ENCODE peak calls at places on chromosome 17, in nine cellular contexts. K is activated T-cell treated with anti-CD3 and anti-CD28 coated beads, Interleukin-2, amount 50 U/mL, for 72 hours; H is stimulated activated CD4-positive, alpha-beta T cell treated with anti-CD3 and anti-CD28 coated beads, Interleukin-4, amount 100 ng/mL, for 4 hours; E is NCI-H460; Q is heart left ventricle; N is HEK293T; A is HAP-1; G is stimulated activated CD8-positive, alpha-beta memory T cell treated with anti-CD3 and anti-CD28 coated beads, Interleukin-12 subunit alpha, Interleukin-12 subunit beta, amount 100 ng/mL, for 1 hour; Y is neural crest cell. M is an unnamed sample.
A peak's percentile ranks its signal among the peaks of the same experiment; 100 is the strongest.

GRCh38 chr17:28279411-28279810 is 39.6 kb upstream of the TMEM97 start:
- DNase-seq in K (no peak), H (no peak), E (no peak), Q (no peak), N (no peak), A (no peak), G (no peak), Y (no peak), M (no peak)

GRCh38 chr17:57913576-57914273 is 41.5 kb downstream of the CUEDC1 start:
- DNase-seq in K (no peak), H (no peak), E (no peak), Q (no peak), N (no peak), A (no peak), G (no peak), Y (no peak), M (no peak)

GRCh38 chr17:49280918-49281317 is 50.3 kb upstream of the PHOSPHO1 start:
- DNase-seq in K (no peak), H (no peak), E (no peak), Q (no peak), N (no peak), A (no peak), G (no peak), Y (no peak), M (no peak)

GRCh38 chr17:40059729-40060475 is 2.9 kb upstream of the THRA start:
- DNase-seq in K (no peak), H (no peak), E (no peak), Q (no peak), N (no peak), A (no peak), G (no peak), Y (no peak), M (no peak)

GRCh38 chr17:83078378-83079339 is 750 bp upstream of the METRNL start:
- DNase-seq in K (peak; percentile 43), H (no peak), E (no peak), Q (no peak), N (peak; percentile 45), A (no peak), G (no peak), Y (peak; percentile 14), M (no peak)

GRCh38 chr17:63523256-63523869 is at the start of gene KCNH6:
- DNase-seq in K (no peak), H (no peak), E (no peak), Q (no peak), N (no peak), A (no peak), G (no peak), Y (no peak), M (no peak)

GRCh38 chr17:28501421-28502284 is 4.5 kb upstream of the FOXN1 start:
- DNase-seq in K (no peak), H (no peak), E (no peak), Q (no peak), N (no peak), A (no peak), G (no peak), Y (no peak), M (no peak)

GRCh38 chr17:64564098-64564497 is 57.3 kb downstream of the CEP95 start:
- DNase-seq in K (no peak), H (no peak), E (no peak), Q (no peak), N (no peak), A (no peak), G (no peak), Y (no peak), M (no peak)

GRCh38 chr17:77681820-77682219 is 276.7 kb upstream of the TNRC6C start:
- DNase-seq in K (no peak), H (no peak), E (no peak), Q (peak; percentile 65), N (no peak), A (no peak), G (no peak), Y (no peak), M (no peak)

GRCh38 chr17:78300962-78301820 is 58.7 kb downstream of the SOCS3 start:
- DNase-seq in K (no peak), H (no peak), E (no peak), Q (no peak), N (no peak), A (no peak), G (no peak), Y (no peak), M (no peak)

GRCh38 chr17:44916781-44917241 is 1.5 kb upstream of the GFAP start:
- DNase-seq in K (no peak), H (no peak), E (no peak), Q (peak; percentile 73), N (no peak), A (no peak), G (no peak), Y (no peak), M (no peak)

GRCh38 chr17:67718325-67718941 is 697 bp downstream of the NOL11 start:
- DNase-seq in K (peak; percentile 43), H (peak; percentile 40), E (peak; percentile 17), Q (no peak), N (peak; percentile 58), A (peak; percentile 56), G (peak; percentile 14), Y (no peak), M (no peak)

GRCh38 chr17:78380370-78380769 is 1.9 kb downstream of the PGS1 start:
- DNase-seq in K (no peak), H (no peak), E (no peak), Q (no peak), N (no peak), A (no peak), G (no peak), Y (no peak), M (no peak)

GRCh38 chr17:29930399-29931010 is 477 bp upstream of the SSH2 start:
- DNase-seq in K (no peak), H (no peak), E (no peak), Q (no peak), N (no peak), A (peak; percentile 37), G (no peak), Y (peak; percentile 14), M (no peak)

GRCh38 chr17:41008811-41009210 is at the start of gene KRTAP3-1:
- DNase-seq in K (no peak), H (no peak), E (no peak), Q (no peak), N (no peak), A (no peak), G (no peak), Y (no peak), M (no peak)

GRCh38 chr17:42676424-42677011 is at the start of gene PLEKHH3:
- DNase-seq in K (peak; percentile 53), H (no peak), E (no peak), Q (no peak), N (peak; percentile 39), A (peak; percentile 65), G (no peak), Y (peak; percentile 45), M (no peak)

GRCh38 chr17:66978514-66979061 is 14.1 kb downstream of the CACNG4 start:
- DNase-seq in K (no peak), H (no peak), E (no peak), Q (peak; percentile 81), N (no peak), A (no peak), G (no peak), Y (no peak), M (no peak)

GRCh38 chr17:76740329-76741118 is 2.6 kb downstream of the MFSD11 start:
- DNase-seq in K (no peak), H (no peak), E (no peak), Q (peak; percentile 43), N (no peak), A (no peak), G (no peak), Y (no peak), M (no peak)

GRCh38 chr17:57562231-57562630 is 182.9 kb downstream of the CCDC182 start:
- DNase-seq in K (no peak), H (no peak), E (no peak), Q (no peak), N (no peak), A (no peak), G (no peak), Y (no peak), M (no peak)

GRCh38 chr17:77822302-77823030 is 136.0 kb upstream of the TNRC6C start:
- DNase-seq in K (no peak), H (no peak), E (no peak), Q (peak; percentile 44), N (no peak), A (no peak), G (no peak), Y (no peak), M (no peak)

GRCh38 chr17:16215965-16216316 is 607 bp upstream of the NCOR1 start:
- DNase-seq in K (no peak), H (peak; percentile 5), E (peak; percentile 24), Q (no peak), N (peak; percentile 27), A (peak; percentile 71), G (no peak), Y (no peak), M (peak; percentile 42)

GRCh38 chr17:71975331-71975801 is 145.5 kb upstream of the SOX9 start:
- DNase-seq in K (no peak), H (no peak), E (no peak), Q (peak; percentile 57), N (no peak), A (no peak), G (no peak), Y (no peak), M (no peak)

GRCh38 chr17:77002103-77003045 is 134.2 kb downstream of the MGAT5B start:
- DNase-seq in K (no peak), H (no peak), E (no peak), Q (no peak), N (no peak), A (no peak), G (no peak), Y (no peak), M (no peak)

GRCh38 chr17:48510761-48511604 is 19.8 kb downstream of the HOXB1 start:
- DNase-seq in K (peak; percentile 29), H (peak; percentile 34), E (no peak), Q (no peak), N (no peak), A (no peak), G (no peak), Y (no peak), M (no peak)

GRCh38 chr17:45857977-45858708 is 13.5 kb downstream of the SPPL2C start:
- DNase-seq in K (no peak), H (no peak), E (peak; percentile 26), Q (no peak), N (no peak), A (peak; percentile 69), G (no peak), Y (peak; percentile 45), M (no peak)

GRCh38 chr17:46887717-46888116 is 35.2 kb upstream of the GOSR2 start:
- DNase-seq in K (no peak), H (no peak), E (no peak), Q (no peak), N (no peak), A (no peak), G (no peak), Y (no peak), M (no peak)

GRCh38 chr17:59627770-59628171 is 8.1 kb downstream of the CLTC start:
- DNase-seq in K (no peak), H (no peak), E (no peak), Q (no peak), N (no peak), A (no peak), G (no peak), Y (no peak), M (no peak)

GRCh38 chr17:3475155-3475808 is 515 bp upstream of the ASPA start:
- DNase-seq in K (no peak), H (no peak), E (no peak), Q (no peak), N (no peak), A (no peak), G (no peak), Y (no peak), M (no peak)

GRCh38 chr17:65283704-65284103 is 146.5 kb downstream of the RGS9 start:
- DNase-seq in K (no peak), H (no peak), E (no peak), Q (no peak), N (no peak), A (no peak), G (no peak), Y (no peak), M (no peak)

GRCh38 chr17:58387834-58388233 is 29.5 kb downstream of the RNF43 start:
- DNase-seq in K (peak; percentile 40), H (no peak), E (no peak), Q (no peak), N (no peak), A (no peak), G (no peak), Y (no peak), M (no peak)

GRCh38 chr17:14381606-14382005 is 80.7 kb downstream of the HS3ST3B1 start:
- DNase-seq in K (no peak), H (no peak), E (no peak), Q (no peak), N (no peak), A (no peak), G (no peak), Y (no peak), M (no peak)